ENCODE peak calls at places on chromosomes 2 and 18, in seven cellular contexts. Q, S, J, Y, A, N and I are unnamed samples.

GRCh38 chr2:136116111-136116812 is 1.7 kb downstream of the CXCR4 start:
- DNase-seq in Q (peak), S (no peak), J (no peak), Y (no peak), A (no peak), N (no peak), I (no peak)

GRCh38 chr2:30800159-30800558 is 7.1 kb downstream of the CAPN13 start:
- DNase-seq in Q (no peak), S (no peak), J (no peak), Y (no peak), A (no peak), N (no peak), I (no peak)

GRCh38 chr2:68901199-68901515 is 30.0 kb upstream of the BMP10 start:
- DNase-seq in Q (no peak), S (no peak), J (no peak), Y (no peak), A (peak), N (peak), I (no peak)

GRCh38 chr18:12884521-12885323 is 685 bp upstream of the PTPN2 start:
- DNase-seq in Q (no peak), S (no peak), J (no peak), Y (peak), A (no peak), N (peak), I (no peak)

GRCh38 chr2:44929680-44930273 is 11.7 kb upstream of the SIX3 start:
- DNase-seq in Q (no peak), S (no peak), J (no peak), Y (no peak), A (no peak), N (no peak), I (no peak)

GRCh38 chr2:10895231-10895630 is 16.5 kb upstream of the KCNF1 start:
- DNase-seq in Q (no peak), S (no peak), J (no peak), Y (no peak), A (no peak), N (no peak), I (no peak)

GRCh38 chr2:194822657-194823056 is 834.4 kb upstream of the SLC39A10 start:
- DNase-seq in Q (no peak), S (no peak), J (no peak), Y (no peak), A (no peak), N (no peak), I (no peak)

GRCh38 chr2:20012282-20013060 is at the start of gene MATN3:
- DNase-seq in Q (peak), S (peak), J (no peak), Y (peak), A (no peak), N (peak), I (no peak)

GRCh38 chr2:216560695-216561370 is 62.2 kb downstream of the RPL37A start:
- DNase-seq in Q (no peak), S (peak), J (no peak), Y (peak), A (peak), N (peak), I (no peak)

GRCh38 chr2:86791574-86791973 is 861 bp upstream of the CD8A start:
- DNase-seq in Q (no peak), S (no peak), J (no peak), Y (no peak), A (no peak), N (no peak), I (no peak)

GRCh38 chr2:84629550-84629949 is 113.3 kb downstream of the DNAH6 start:
- DNase-seq in Q (no peak), S (no peak), J (no peak), Y (no peak), A (no peak), N (no peak), I (no peak)

GRCh38 chr2:28276076-28276618 is 116.5 kb upstream of the FOSL2 start:
- DNase-seq in Q (no peak), S (peak), J (peak), Y (peak), A (peak), N (peak), I (peak)

GRCh38 chr18:58908006-58908405 is 43.3 kb downstream of the ZNF532 start:
- DNase-seq in Q (no peak), S (no peak), J (no peak), Y (no peak), A (no peak), N (no peak), I (no peak)

GRCh38 chr2:168495524-168495923 is 39.5 kb downstream of the CERS6 start:
- DNase-seq in Q (no peak), S (no peak), J (no peak), Y (no peak), A (no peak), N (no peak), I (no peak)

GRCh38 chr2:223264541-223265171 is 212.7 kb downstream of the KCNE4 start:
- DNase-seq in Q (no peak), S (no peak), J (no peak), Y (no peak), A (no peak), N (no peak), I (no peak)

GRCh38 chr18:33212363-33212762 is 228.2 kb downstream of the CCDC178 start:
- DNase-seq in Q (no peak), S (no peak), J (no peak), Y (no peak), A (no peak), N (no peak), I (no peak)

GRCh38 chr18:10490401-10491289 is 35.2 kb upstream of the NAPG start:
- DNase-seq in Q (no peak), S (no peak), J (no peak), Y (no peak), A (no peak), N (no peak), I (no peak)

GRCh38 chr2:11573418-11574175 is 39.8 kb downstream of the GREB1 start:
- DNase-seq in Q (no peak), S (no peak), J (no peak), Y (peak), A (peak), N (peak), I (no peak)

GRCh38 chr2:238945433-238946150 is 97.7 kb downstream of the TWIST2 start:
- DNase-seq in Q (peak), S (peak), J (no peak), Y (peak), A (peak), N (peak), I (no peak)

GRCh38 chr2:197813093-197813787 is 8.8 kb downstream of the PLCL1 start:
- DNase-seq in Q (no peak), S (peak), J (no peak), Y (peak), A (peak), N (peak), I (no peak)

GRCh38 chr2:197809064-197809463 is 4.7 kb downstream of the PLCL1 start:
- DNase-seq in Q (no peak), S (no peak), J (no peak), Y (no peak), A (no peak), N (no peak), I (no peak)

GRCh38 chr2:197806317-197806633 is 1.9 kb downstream of the PLCL1 start:
- DNase-seq in Q (no peak), S (no peak), J (no peak), Y (no peak), A (no peak), N (peak), I (no peak)

GRCh38 chr2:197810490-197810889 is 6.1 kb downstream of the PLCL1 start:
- DNase-seq in Q (no peak), S (no peak), J (no peak), Y (no peak), A (no peak), N (no peak), I (no peak)

DNA sequence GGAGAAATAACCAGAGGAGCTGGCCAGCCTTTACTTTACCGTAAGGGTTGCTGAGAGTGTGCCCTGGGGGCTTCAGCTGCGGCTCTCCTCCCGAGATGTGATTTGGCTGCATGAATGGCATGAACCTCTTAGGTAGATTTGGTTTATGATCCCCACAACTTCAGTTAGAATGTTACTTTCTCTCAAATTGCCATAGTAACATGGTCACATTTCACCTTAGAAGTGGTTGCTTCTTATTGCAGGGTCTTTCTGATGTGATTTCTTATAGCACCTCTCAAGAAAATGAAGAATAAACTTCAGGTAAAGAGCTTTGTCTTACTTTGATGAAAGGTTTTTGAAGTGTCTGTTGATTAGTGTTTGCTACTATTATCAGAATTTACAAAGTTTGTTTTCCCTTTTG is 5.6 kb downstream of the PLCL1 start:
- DNase-seq in Q (no peak), S (no peak), J (no peak), Y (no peak), A (no peak), N (no peak), I (no peak)
- H3K4me3 ChIP-seq in Q (peak), S (no peak), J (no peak), Y (no peak), A (no peak), N (no peak), I (no peak)

DNA sequence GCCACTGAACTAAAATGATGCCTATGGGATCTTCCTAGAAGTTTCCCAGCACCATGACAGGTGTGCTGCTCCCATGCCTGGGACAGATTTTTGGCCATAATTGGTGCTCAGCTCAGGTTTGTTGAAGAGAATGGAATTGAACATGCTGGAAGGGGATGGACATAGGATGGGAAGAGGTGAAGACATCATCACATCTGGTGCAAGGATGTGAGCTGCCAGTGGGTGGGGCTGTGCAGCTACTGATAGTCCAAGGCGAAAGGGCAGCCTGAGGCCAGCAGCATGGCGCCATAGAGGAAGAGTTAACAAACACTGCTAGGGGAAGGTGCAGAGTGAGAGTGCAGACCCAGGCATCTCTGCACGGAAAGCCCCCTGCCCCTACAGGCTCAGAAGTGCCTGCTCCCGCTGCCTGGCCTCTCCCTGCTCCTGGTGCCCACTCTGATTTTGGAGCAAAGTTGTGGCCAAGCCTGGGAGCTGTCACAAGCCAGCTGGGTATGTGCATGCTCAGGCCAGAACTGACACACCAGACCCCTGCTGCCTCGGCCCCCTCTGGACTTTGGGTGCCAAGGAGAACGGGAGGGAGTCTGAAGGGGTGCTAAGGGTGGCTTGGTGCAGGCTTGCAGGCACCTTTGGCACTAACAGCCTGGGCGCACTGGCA is 178.6 kb downstream of the ZBTB7C start:
- DNase-seq in Q (no peak), S (peak), J (no peak), Y (peak), A (peak), N (peak), I (no peak)
- TF ChIP-seq CTCF in Q (peak), S (peak), J (peak), Y (peak), A (peak), N (peak), I (peak)

GRCh38 chr2:215447673-215448081 is 11.8 kb upstream of the FN1 start:
- DNase-seq in Q (no peak), S (no peak), J (no peak), Y (no peak), A (no peak), N (no peak), I (no peak)

GRCh38 chr2:215451012-215451756 is 15.3 kb upstream of the FN1 start:
- DNase-seq in Q (no peak), S (no peak), J (no peak), Y (peak), A (no peak), N (peak), I (no peak)

GRCh38 chr2:215450188-215451011 is 14.5 kb upstream of the FN1 start:
- DNase-seq in Q (no peak), S (no peak), J (no peak), Y (no peak), A (no peak), N (no peak), I (no peak)

GRCh38 chr2:215454519-215454918 is 18.7 kb upstream of the FN1 start:
- DNase-seq in Q (no peak), S (no peak), J (no peak), Y (peak), A (no peak), N (peak), I (no peak)

GRCh38 chr2:215452725-215453124 is 16.9 kb upstream of the FN1 start:
- DNase-seq in Q (no peak), S (no peak), J (no peak), Y (no peak), A (no peak), N (no peak), I (no peak)
- H3K4me3 ChIP-seq in Q (no peak), S (no peak), J (no peak), Y (no peak), A (no peak), N (no peak), I (no peak)

GRCh38 chr18:29434650-29435049 is 1257.7 kb upstream of the CDH2 start:
- DNase-seq in Q (no peak), S (no peak), J (no peak), Y (no peak), A (no peak), N (no peak), I (no peak)

GRCh38 chr18:29439398-29439797 is 1262.5 kb upstream of the CDH2 start:
- DNase-seq in Q (no peak), S (no peak), J (no peak), Y (no peak), A (no peak), N (no peak), I (no peak)

GRCh38 chr18:29436459-29436858 is 1259.5 kb upstream of the CDH2 start:
- DNase-seq in Q (no peak), S (no peak), J (no peak), Y (no peak), A (no peak), N (no peak), I (no peak)
- TF ChIP-seq CTCF in Q (no peak), S (no peak), J (no peak), Y (no peak), A (no peak), N (peak), I (no peak)

DNA sequence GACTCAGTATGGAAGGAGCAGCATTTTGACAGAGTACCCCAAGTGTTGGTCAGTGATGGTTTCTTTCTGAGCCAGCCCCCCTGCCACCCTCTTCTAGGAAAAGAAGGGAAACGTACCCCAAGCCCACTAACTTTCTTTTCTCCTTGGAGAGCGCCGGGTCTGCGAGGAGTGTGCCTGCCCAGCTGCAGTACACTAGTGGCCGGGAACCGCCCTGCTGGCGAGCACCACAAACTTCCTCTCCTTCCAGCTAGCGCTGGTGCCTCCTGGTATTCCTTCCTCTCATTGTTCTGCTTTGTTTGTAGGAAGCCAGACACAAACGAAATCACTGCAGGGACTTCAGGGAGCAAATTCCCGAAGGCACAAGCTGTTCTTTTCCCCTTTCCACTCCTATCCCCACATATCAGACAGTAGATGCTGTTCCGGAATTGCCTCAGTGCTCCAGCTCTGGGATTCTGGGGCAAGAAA is 1.8 kb downstream of the CCDC85A start:
- DNase-seq in Q (peak), S (no peak), J (no peak), Y (peak), A (no peak), N (peak), I (no peak)
- H3K4me3 ChIP-seq in Q (peak), S (peak), J (peak), Y (peak), A (no peak), N (peak), I (peak)

DNA sequence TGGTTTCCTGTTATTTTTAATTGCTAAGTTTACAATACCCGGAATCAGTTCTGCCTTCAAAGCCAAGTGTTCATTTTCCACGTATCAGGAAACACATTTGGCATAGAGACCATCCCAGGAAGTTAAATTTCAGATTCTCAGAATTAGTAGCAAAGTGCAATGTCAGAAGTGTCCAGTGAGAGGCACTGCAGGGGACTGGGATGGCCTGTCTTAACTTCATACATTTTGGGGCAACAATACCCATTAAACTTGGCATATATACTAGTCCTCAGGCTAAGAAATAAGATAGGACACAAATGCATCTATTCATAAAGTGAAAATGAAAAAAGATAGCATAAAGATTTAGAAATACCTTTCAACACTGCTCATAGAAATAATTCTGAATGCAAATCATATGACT is 1.5 kb upstream of the IL1RL2 start:
- DNase-seq in Q (no peak), S (peak), J (no peak), Y (no peak), A (no peak), N (peak), I (no peak)
- TF ChIP-seq CTCF in Q (peak), S (peak), J (peak), Y (peak), A (peak), N (peak), I (peak)

GRCh38 chr2:108441712-108442111 is 7.3 kb upstream of the GCC2 start:
- DNase-seq in Q (no peak), S (no peak), J (no peak), Y (no peak), A (no peak), N (no peak), I (no peak)
- H3K4me3 ChIP-seq in Q (no peak), S (no peak), J (no peak), Y (no peak), A (no peak), N (no peak), I (no peak)

DNA sequence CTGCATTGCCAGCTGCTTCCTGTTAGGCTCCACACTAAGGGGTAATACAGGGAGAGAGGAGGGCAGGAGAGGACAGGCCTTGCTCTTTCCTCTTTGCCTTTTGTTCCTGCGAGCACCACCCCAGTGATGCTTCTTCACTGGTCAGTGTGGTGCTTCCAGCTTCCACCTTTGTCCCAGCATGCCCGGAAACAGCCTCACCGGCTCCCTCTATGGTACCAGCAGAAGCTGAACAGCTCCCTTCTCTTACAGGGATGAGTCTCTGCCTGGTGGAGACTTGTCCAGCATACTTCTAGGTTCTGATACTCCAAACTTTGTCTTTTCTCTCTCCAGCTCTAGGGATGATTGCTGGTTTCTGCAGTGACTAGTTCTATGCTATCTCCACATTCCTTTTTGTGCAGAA is 413.3 kb downstream of the TSN start:
- DNase-seq in Q (no peak), S (no peak), J (no peak), Y (no peak), A (no peak), N (no peak), I (no peak)
- TF ChIP-seq CTCF in Q (no peak), S (peak), J (no peak), Y (no peak), A (no peak), N (no peak), I (no peak)

GRCh38 chr2:9347411-9347853 is 75.9 kb downstream of the ITGB1BP1 start:
- DNase-seq in Q (peak), S (peak), J (no peak), Y (no peak), A (no peak), N (peak), I (no peak)
- H3K4me3 ChIP-seq in Q (no peak), S (no peak), J (no peak), Y (no peak), A (no peak), N (no peak), I (no peak)

GRCh38 chr2:196718394-196718793 is 78.9 kb downstream of the CCDC150 start:
- DNase-seq in Q (no peak), S (no peak), J (no peak), Y (peak), A (no peak), N (peak), I (no peak)
- TF ChIP-seq CTCF in Q (no peak), S (no peak), J (no peak), Y (no peak), A (no peak), N (no peak), I (no peak)